ENCODE peak calls at places on chromosomes 6 and 20, in eight cellular contexts. S, Z, J, W, V, I, F and K are unnamed samples.
A peak's percentile ranks its signal among the peaks of the same experiment; 100 is the strongest.

GRCh38 chr20:59004763-59005522 is 2.1 kb downstream of the CTSZ start:
- DNase-seq in I (peak; percentile 71), W (peak; percentile 94), S (peak; percentile 63), V (no peak), Z (no peak), F (no peak), J (no peak), K (no peak)

GRCh38 chr6:44048277-44048676 is 79.0 kb downstream of the MRPL14 start:
- DNase-seq in S (no peak), Z (no peak), I (no peak), J (no peak), W (no peak), V (no peak), F (no peak), K (no peak)

GRCh38 chr6:18308070-18308735 is 43.9 kb upstream of the DEK start:
- DNase-seq in W (no peak), I (no peak), F (no peak), Z (no peak), V (no peak), J (no peak), S (no peak), K (no peak)

GRCh38 chr6:41462980-41463930 is 82.9 kb upstream of the FOXP4 start:
- DNase-seq in V (peak; percentile 83), W (no peak), I (peak; percentile 77), J (peak; percentile 27), Z (no peak), S (peak; percentile 83), F (peak; percentile 82), K (no peak)

GRCh38 chr6:81606965-81607381 is 145.5 kb downstream of the TENT5A start:
- DNase-seq in J (no peak), I (no peak), W (no peak), S (peak; percentile 52), V (no peak), F (no peak), Z (no peak), K (no peak)

GRCh38 chr6:51398064-51398740 is 579.5 kb downstream of the TFAP2B start:
- DNase-seq in I (no peak), Z (no peak), W (peak; percentile 24), V (no peak), F (no peak), J (no peak), S (no peak), K (no peak)

GRCh38 chr20:23441850-23442313 is 2.4 kb downstream of the CSTL1 start:
- DNase-seq in V (peak; percentile 75), Z (peak; percentile 93), I (peak; percentile 84), F (peak; percentile 69), J (peak; percentile 69), S (peak; percentile 77), W (peak; percentile 43), K (no peak)

GRCh38 chr20:17835240-17835940 is 133.2 kb downstream of the SNX5 start:
- DNase-seq in F (no peak), S (peak; percentile 58), Z (no peak), V (no peak), W (no peak), J (peak; percentile 55), I (no peak), K (no peak)

GRCh38 chr6:132209351-132209750 is 191.9 kb downstream of the MOXD1 start:
- DNase-seq in Z (no peak), V (no peak), I (no peak), W (no peak), F (no peak), S (no peak), J (peak; percentile 54), K (no peak)

GRCh38 chr6:75449625-75450206 is 43.9 kb downstream of the FILIP1 start:
- DNase-seq in S (no peak), I (no peak), W (no peak), J (no peak), V (no peak), Z (no peak), F (no peak), K (no peak)

GRCh38 chr6:107185570-107185969 is 70.3 kb upstream of the BEND3 start:
- DNase-seq in I (peak; percentile 29), S (peak; percentile 22), V (peak; percentile 41), F (no peak), J (no peak), W (no peak), Z (no peak), K (no peak)

GRCh38 chr6:101779051-101779844 is 385.7 kb downstream of the GRIK2 start:
- DNase-seq in I (no peak), S (no peak), V (no peak), Z (no peak), F (no peak), W (no peak), J (no peak), K (no peak)

GRCh38 chr6:21423106-21423854 is 170.3 kb upstream of the SOX4 start:
- DNase-seq in Z (no peak), F (no peak), V (no peak), J (no peak), S (no peak), W (no peak), I (no peak), K (no peak)

GRCh38 chr6:16400248-16400760 is 161.9 kb downstream of the GMPR start:
- DNase-seq in Z (no peak), V (no peak), I (no peak), S (no peak), W (no peak), F (no peak), J (no peak), K (no peak)

GRCh38 chr20:51747182-51747911 is 20.8 kb downstream of the ATP9A start:
- DNase-seq in V (no peak), F (no peak), W (no peak), I (no peak), Z (no peak), J (no peak), S (no peak), K (no peak)

GRCh38 chr6:142850653-142851434 is 94.1 kb downstream of the HIVEP2 start:
- DNase-seq in F (no peak), S (peak; percentile 59), Z (no peak), W (peak; percentile 64), J (no peak), I (no peak), V (no peak), K (no peak)

GRCh38 chr6:27332692-27333641 is 20.9 kb upstream of the POM121L2 start:
- DNase-seq in F (peak; percentile 72), S (peak; percentile 37), J (peak; percentile 76), I (peak; percentile 75), V (peak; percentile 25), W (peak; percentile 24), Z (peak; percentile 76), K (peak; percentile 59)

DNA sequence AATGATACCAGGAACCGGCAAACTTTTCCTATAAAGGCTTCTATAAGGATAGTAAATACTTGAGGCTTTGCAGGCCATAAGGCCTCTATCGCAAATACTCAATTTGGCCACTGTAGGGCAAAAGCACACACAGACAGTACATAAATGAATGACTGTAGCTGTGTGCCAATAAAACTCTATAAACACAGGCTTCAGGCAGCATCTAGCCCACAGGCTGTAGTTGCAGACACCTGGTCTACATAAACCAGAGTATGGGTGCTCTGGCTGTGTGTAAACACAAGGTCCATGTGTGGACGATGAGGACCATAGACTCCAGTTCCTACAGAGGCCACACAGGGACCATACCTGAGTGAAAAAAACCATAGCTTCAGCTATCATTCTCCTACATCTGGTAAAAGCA is 52.2 kb downstream of the ZMYND8 start:
- DNase-seq in S (peak; percentile 57), I (no peak), F (no peak), W (no peak), V (peak; percentile 57), J (no peak), Z (no peak), K (no peak)
- TF ChIP-seq POLR2AphosphoS5 in S (no peak), I (no peak), F (no peak), W (no peak), V (no peak), J (no peak), Z (no peak), K (no peak)

GRCh38 chr20:53597085-53597482 is 3.4 kb upstream of the ZNF217 start:
- DNase-seq in W (no peak), F (no peak), S (no peak), J (no peak), I (peak; percentile 53), Z (peak; percentile 27), V (no peak), K (no peak)
- H3K4me3 ChIP-seq in W (no peak overlapping the region), F (no peak overlapping the region), S (no peak overlapping the region), J (no peak overlapping the region), I (peak overlapping the region; percentile 80), Z (no peak overlapping the region), V (no peak overlapping the region), K (peak overlapping the region; percentile 93)

DNA sequence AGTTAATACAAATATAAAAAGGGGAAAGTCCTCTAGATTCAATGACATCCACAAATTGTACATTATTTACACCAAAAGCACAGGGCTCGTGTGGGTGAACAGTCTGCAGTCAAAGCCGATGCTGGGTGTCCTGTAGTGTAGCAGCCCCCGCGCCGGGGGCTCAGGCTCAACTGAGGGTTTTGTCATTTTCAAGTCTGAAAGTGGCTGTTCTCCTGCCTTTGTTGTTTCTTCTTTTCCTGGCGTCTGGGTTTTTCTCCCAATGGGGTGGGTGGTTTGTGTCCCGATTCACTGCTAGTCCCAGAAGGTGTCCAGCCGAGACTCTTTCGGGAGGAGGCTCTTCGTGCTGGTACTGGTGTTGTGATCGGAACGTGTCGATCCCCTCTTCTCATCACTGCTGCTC is 146.0 kb downstream of the ZMYND8 start:
- DNase-seq in J (no peak), W (no peak), S (no peak), I (no peak), F (no peak), Z (no peak), V (no peak), K (no peak)
- H3K9ac ChIP-seq in J (no peak overlapping the region), W (no peak overlapping the region), S (no peak overlapping the region), I (no peak overlapping the region), F (no peak overlapping the region), Z (no peak overlapping the region), V (no peak overlapping the region), K (no peak overlapping the region)

GRCh38 chr6:36052092-36052491 is 24.5 kb downstream of the MAPK14 start:
- DNase-seq in F (no peak), W (no peak), J (no peak), I (no peak), S (no peak), V (no peak), Z (no peak), K (no peak)

GRCh38 chr6:36054965-36055364 is 27.4 kb downstream of the MAPK14 start:
- DNase-seq in J (no peak), F (no peak), S (no peak), I (no peak), Z (no peak), W (no peak), V (no peak), K (no peak)

GRCh38 chr6:36056178-36056577 is 28.6 kb downstream of the MAPK14 start:
- DNase-seq in W (no peak), Z (no peak), S (no peak), J (no peak), F (no peak), V (no peak), I (no peak), K (no peak)

GRCh38 chr6:36054415-36054814 is 26.8 kb downstream of the MAPK14 start:
- DNase-seq in S (no peak), V (no peak), Z (no peak), W (no peak), F (no peak), I (no peak), J (no peak), K (no peak)

DNA sequence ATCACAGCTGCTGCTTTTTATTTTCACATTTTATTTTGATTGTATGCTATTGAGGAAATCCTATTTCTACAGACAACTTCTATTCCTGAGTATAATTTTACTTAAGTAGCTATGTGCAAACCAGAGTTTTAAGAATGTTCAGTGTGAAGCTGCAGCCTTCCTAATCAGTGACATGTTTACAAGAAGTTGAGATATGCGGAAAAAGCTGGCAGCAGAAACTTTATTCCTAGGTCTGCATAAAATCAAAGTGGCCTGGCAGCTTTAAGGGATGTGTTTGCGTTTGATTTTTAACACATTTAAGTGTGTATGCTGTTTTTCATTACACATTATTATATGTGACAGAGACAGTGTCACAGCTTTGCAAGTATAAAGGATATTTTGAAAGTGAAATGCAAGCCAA is 26.3 kb downstream of the MAPK14 start:
- DNase-seq in W (no peak), Z (no peak), J (no peak), F (no peak), I (no peak), V (no peak), S (no peak), K (no peak)
- TF ChIP-seq POLR2AphosphoS5 in W (no peak), Z (no peak), J (no peak), F (no peak), I (no peak), V (no peak), S (no peak), K (no peak)